ENCODE peak calls at places on chromosome 11, in six cellular contexts. A, B, V, J, W and H are unnamed samples. For H3K27me3 and H3K9me3, the result is how much of the 10 kb centered on the place peaks cover.

GRCh38 chr11:32012066-32012465 is 78.8 kb upstream of the RCN1 start:
- DNase-seq in A (no peak), W (no peak), J (no peak), B (no peak), V (no peak), H (no peak)

GRCh38 chr11:128342511-128343133 is 244.7 kb downstream of the ETS1 start:
- DNase-seq in A (no peak), J (no peak), W (peak), B (peak), V (no peak), H (peak)

GRCh38 chr11:47914743-47915142 is 65.6 kb upstream of the PTPRJ start:
- DNase-seq in W (no peak), V (no peak), A (peak), J (no peak), B (no peak), H (no peak)

GRCh38 chr11:5700422-5701064 is 11.0 kb downstream of the TRIM22 start:
- DNase-seq in B (no peak), A (no peak), J (no peak), W (no peak), V (no peak), H (no peak)

GRCh38 chr11:122920579-122920978 is 38.0 kb downstream of the JHY start:
- DNase-seq in W (no peak), A (no peak), J (no peak), V (no peak), B (peak), H (no peak)

GRCh38 chr11:6452219-6452618 is 11.4 kb upstream of the HPX start:
- DNase-seq in B (no peak), A (no peak), W (no peak), V (no peak), J (no peak), H (no peak)

GRCh38 chr11:1074244-1075221 is at the start of gene MUC2:
- DNase-seq in B (peak), V (no peak), W (no peak), A (no peak), J (no peak), H (peak)

GRCh38 chr11:118146554-118146953 is 6.1 kb downstream of the SCN4B start:
- DNase-seq in V (no peak), B (no peak), J (no peak), A (no peak), W (no peak), H (no peak)

GRCh38 chr11:117616979-117617378 is 180.0 kb downstream of the DSCAML1 start:
- DNase-seq in J (no peak), W (no peak), V (no peak), B (no peak), A (no peak), H (no peak)

GRCh38 chr11:64504999-64505398 is 86.0 kb upstream of the SLC22A12 start:
- DNase-seq in A (no peak), V (no peak), J (no peak), B (no peak), W (no peak), H (no peak)

GRCh38 chr11:118198370-118198769 is 21.9 kb upstream of the SCN2B start:
- DNase-seq in V (peak), J (peak), B (peak), W (peak), A (peak), H (peak)

GRCh38 chr11:57514538-57515331 is 767 bp downstream of the SLC43A1 start:
- DNase-seq in W (peak), V (peak), B (peak), J (no peak), A (peak), H (peak)

GRCh38 chr11:108592591-108593213 is 866 bp downstream of the EXPH5 start:
- DNase-seq in A (peak), J (no peak), V (peak), B (peak), W (no peak), H (no peak)

GRCh38 chr11:2265396-2265795 is 5.0 kb downstream of the ASCL2 start:
- DNase-seq in V (peak), J (no peak), A (no peak), B (peak), W (no peak), H (no peak)

GRCh38 chr11:41118521-41118920 is 340.9 kb downstream of the LRRC4C start:
- DNase-seq in A (no peak), B (no peak), J (no peak), V (no peak), W (no peak), H (no peak)

GRCh38 chr11:19181673-19182261 is 20.0 kb downstream of the CSRP3 start:
- DNase-seq in V (no peak), A (no peak), W (no peak), J (peak), B (no peak), H (no peak)

GRCh38 chr11:127470485-127470884 is 469.9 kb upstream of the KIRREL3 start:
- DNase-seq in V (no peak), J (no peak), A (peak), B (no peak), W (no peak), H (peak)

GRCh38 chr11:75532200-75532972 is 6.6 kb upstream of the GDPD5 start:
- DNase-seq in A (peak), W (peak), J (peak), B (peak), V (peak), H (peak)

GRCh38 chr11:7683571-7683970 is 10.3 kb upstream of the CYB5R2 start:
- DNase-seq in A (no peak), W (no peak), V (no peak), J (no peak), B (no peak), H (no peak)

GRCh38 chr11:10856689-10857603 is 907 bp downstream of the ZBED5 start:
- DNase-seq in B (peak), A (peak), J (peak), W (peak), V (no peak), H (peak)

GRCh38 chr11:11978792-11979486 is 29.5 kb downstream of the DKK3 start:
- DNase-seq in J (no peak), W (no peak), A (peak), B (no peak), V (peak), H (peak)

GRCh38 chr11:40338739-40339138 is 1120.7 kb downstream of the LRRC4C start:
- DNase-seq in V (no peak), J (no peak), W (no peak), B (no peak), A (peak), H (no peak)

GRCh38 chr11:111514216-111515031 is at the start of gene HOATZ:
- DNase-seq in J (no peak), W (no peak), B (peak), V (no peak), A (peak), H (no peak)

GRCh38 chr11:76663912-76664440 is 6.6 kb downstream of the LRRC32 start:
- DNase-seq in V (peak), J (no peak), B (peak), A (no peak), W (no peak), H (no peak)

GRCh38 chr11:118930152-118930712 is 4.5 kb upstream of the BCL9L start:
- DNase-seq in V (peak), W (peak), J (peak), B (peak), A (peak), H (peak)

GRCh38 chr11:8357505-8357888 is 93.8 kb upstream of the LMO1 start:
- DNase-seq in A (no peak), W (no peak), J (no peak), V (no peak), B (no peak), H (peak)

GRCh38 chr11:205221-206001 is 1.8 kb downstream of the BET1L start:
- DNase-seq in B (peak), V (no peak), A (no peak), W (no peak), J (no peak), H (no peak)

GRCh38 chr11:31887180-31887579 is 76.1 kb upstream of the PAX6 start:
- DNase-seq in V (no peak), A (peak), B (no peak), J (no peak), W (no peak), H (peak)

GRCh38 chr11:14499178-14499559 is 442 bp downstream of the COPB1 start:
- DNase-seq in V (no peak), A (peak), J (peak), B (peak), W (peak), H (peak)

DNA sequence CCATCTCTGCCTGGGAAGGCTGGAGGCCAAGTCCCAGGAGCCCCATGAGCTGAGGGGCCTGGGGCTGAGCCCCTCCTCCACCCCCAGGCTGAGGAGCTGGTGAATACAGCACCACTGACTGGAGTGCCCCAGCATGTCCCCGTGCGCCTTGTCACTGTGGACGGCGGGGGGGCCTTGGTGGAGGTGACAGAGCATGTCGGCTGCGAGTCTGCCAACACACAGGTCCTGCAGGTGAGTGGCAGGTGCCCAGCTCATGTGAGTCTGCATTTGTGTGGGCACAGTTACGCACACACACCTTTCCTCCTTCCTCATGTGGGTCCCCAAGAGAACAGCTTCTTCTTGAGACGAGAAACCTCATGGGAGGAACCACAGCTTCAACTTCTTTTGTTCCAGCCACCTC is 7.6 kb downstream of the TMEM132A start:
- DNase-seq in V (no peak), B (no peak), J (no peak), A (no peak), W (no peak), H (no peak)
- H3K4me3 ChIP-seq in V (no peak), B (no peak), J (no peak), A (no peak), W (no peak), H (no peak)

GRCh38 chr11:121359587-121359986 is 67.0 kb downstream of the SC5D start:
- DNase-seq in B (no peak), V (no peak), A (no peak), W (no peak), J (no peak), H (no peak)

GRCh38 chr11:121354192-121354591 is 61.6 kb downstream of the SC5D start:
- DNase-seq in V (no peak), A (no peak), J (no peak), W (no peak), B (no peak), H (no peak)

GRCh38 chr11:121352301-121352891 is 59.8 kb downstream of the SC5D start:
- DNase-seq in V (peak), W (no peak), A (no peak), J (no peak), B (no peak), H (no peak)

GRCh38 chr11:121358775-121359174 is 66.2 kb downstream of the SC5D start:
- DNase-seq in A (no peak), W (no peak), V (no peak), B (no peak), J (no peak), H (no peak)

GRCh38 chr11:121356357-121356756 is 63.8 kb downstream of the SC5D start:
- DNase-seq in A (no peak), B (no peak), V (no peak), J (no peak), W (no peak), H (no peak)
- H3K27me3 ChIP-seq in A (under half), B (under half), V (under half), J (under half), W (under half), H (under half)

DNA sequence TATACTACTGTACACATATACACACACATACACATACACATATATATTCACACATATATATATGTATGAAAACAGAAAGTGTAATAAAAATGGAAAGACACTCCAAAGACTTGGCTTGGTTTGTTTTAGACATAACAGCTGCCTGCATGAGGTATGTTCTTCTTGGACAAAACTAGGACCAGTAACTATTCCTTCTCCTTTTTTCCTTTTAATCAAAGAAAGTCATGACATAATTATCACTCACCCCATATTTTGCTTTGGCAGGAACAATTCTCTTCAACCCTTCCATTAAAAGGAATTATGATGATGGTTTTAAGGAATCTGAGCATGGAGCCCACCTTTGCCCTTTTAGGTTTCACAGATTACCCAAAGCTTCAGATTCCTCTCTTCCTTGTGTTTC is at the start of gene OR5D14:
- DNase-seq in B (no peak), A (no peak), W (no peak), J (no peak), V (no peak), H (no peak)
- H3K9me3 ChIP-seq in B (under half), A (under half), W (half or more), J (under half), V (under half), H (under half)

GRCh38 chr11:69657456-69657910 is 16.5 kb downstream of the CCND1 start:
- DNase-seq in B (peak), A (no peak), J (no peak), W (no peak), V (peak), H (no peak)
- H3K4me3 ChIP-seq in B (no peak), A (no peak), J (no peak), W (no peak), V (no peak), H (no peak)

GRCh38 chr11:45384711-45385241 is 98.6 kb upstream of the SYT13 start:
- DNase-seq in V (no peak), A (no peak), W (no peak), J (no peak), B (no peak), H (no peak)
- H3K27me3 ChIP-seq in V (under half), A (under half), W (under half), J (under half), B (under half), H (under half)